ENCODE peak calls at places on chromosome 5, in ten cellular contexts. V is IMR-90, Y is breast epithelium, M is progenitor cell of endocrine pancreas, A is endothelial cell, J is lower leg skin, O is tibial nerve, R is upper lobe of right lung, L is lower lobe of right lung, U is Calu3. D is an unnamed sample.

GRCh38 chr5:136810198-136810823 is 445.0 kb upstream of the TRPC7 start:
- DNase-seq in V (peak), A (no peak), J (no peak), L (no peak), U (no peak), O (no peak), Y (no peak), R (no peak), M (no peak), D (no peak)

GRCh38 chr5:151772868-151773561 is 1.3 kb downstream of the G3BP1 start:
- DNase-seq in U (peak), O (no peak), Y (no peak), L (no peak), R (no peak), J (no peak), M (no peak), A (peak), V (peak), D (no peak)

GRCh38 chr5:6843335-6843734 is 130.1 kb downstream of the TENT4A start:
- DNase-seq in M (no peak), R (no peak), Y (no peak), U (no peak), A (no peak), L (no peak), V (no peak), O (no peak), J (peak), D (no peak)

GRCh38 chr5:117454716-117455212 is 880.1 kb upstream of the SEMA6A start:
- DNase-seq in O (peak), Y (peak), V (peak), A (peak), M (peak), J (peak), L (peak), U (peak), R (peak), D (no peak)

GRCh38 chr5:100797863-100798262 is 105.2 kb downstream of the ST8SIA4 start:
- DNase-seq in O (no peak), M (no peak), U (no peak), Y (no peak), V (peak), R (no peak), A (no peak), L (no peak), J (no peak), D (no peak)

GRCh38 chr5:154086641-154087040 is 47.9 kb downstream of the MFAP3 start:
- DNase-seq in U (no peak), R (no peak), J (no peak), L (no peak), O (no peak), M (no peak), V (no peak), Y (no peak), A (no peak), D (no peak)

GRCh38 chr5:126178521-126178920 is 244.7 kb upstream of the GRAMD2B start:
- DNase-seq in V (peak), L (no peak), O (no peak), M (no peak), J (no peak), U (no peak), Y (no peak), A (no peak), R (no peak), D (no peak)

GRCh38 chr5:15241216-15241821 is 258.7 kb upstream of the FBXL7 start:
- DNase-seq in Y (no peak), O (no peak), M (no peak), A (no peak), V (peak), J (no peak), R (no peak), U (no peak), L (no peak), D (no peak)

GRCh38 chr5:142900926-142901325 is 130.7 kb downstream of the ARHGAP26 start:
- DNase-seq in V (peak), Y (no peak), U (no peak), A (no peak), J (no peak), R (no peak), L (no peak), O (no peak), M (no peak), D (no peak)

GRCh38 chr5:174411513-174411819 is 312.9 kb upstream of the MSX2 start:
- DNase-seq in Y (no peak), U (no peak), M (no peak), J (no peak), A (no peak), R (no peak), O (no peak), V (no peak), L (no peak), D (no peak)

GRCh38 chr5:50320131-50320749 is 120.8 kb downstream of the EMB start:
- DNase-seq in V (no peak), A (no peak), M (no peak), U (no peak), O (no peak), Y (no peak), R (no peak), J (no peak), L (no peak), D (no peak)

GRCh38 chr5:143554918-143555477 is 151.5 kb upstream of the NR3C1 start:
- DNase-seq in J (no peak), M (no peak), O (no peak), V (peak), A (no peak), Y (no peak), U (no peak), L (no peak), R (no peak), D (no peak)

DNA sequence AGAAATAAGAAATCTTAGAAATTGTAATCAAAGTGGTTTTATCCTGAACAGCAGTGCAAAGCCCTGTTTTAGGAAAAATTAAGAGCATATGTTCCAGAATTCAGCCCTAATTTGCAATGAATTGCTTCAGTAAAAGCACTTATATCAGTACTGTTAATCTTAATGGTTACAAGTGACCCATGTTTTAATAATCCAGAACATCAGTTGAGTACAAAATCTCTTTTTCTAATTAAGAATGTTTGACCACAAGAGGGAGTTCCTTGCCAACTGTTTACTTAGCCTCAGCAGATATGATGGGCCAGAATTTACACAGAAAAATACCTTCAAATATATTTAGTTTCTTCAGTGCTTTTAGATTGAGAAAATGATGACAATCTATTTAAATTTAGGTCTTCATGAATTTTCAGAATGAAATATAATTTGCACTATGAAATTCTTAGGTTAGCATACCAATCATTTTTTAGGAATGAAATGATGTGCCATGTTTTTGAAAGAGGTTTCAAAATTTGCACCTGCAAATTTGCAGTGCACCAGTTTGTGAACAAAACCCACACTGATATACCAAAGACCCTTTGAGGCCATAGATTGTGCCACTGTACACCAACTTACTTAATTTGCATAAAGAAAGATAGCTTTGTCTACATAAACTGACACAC is 926.3 kb upstream of the ARRDC3 start:
- DNase-seq in U (no peak), M (no peak), J (no peak), A (no peak), O (no peak), Y (no peak), V (peak), L (no peak), R (no peak), D (no peak)
- TF ChIP-seq CTCF in U (peak), M (peak), J (no peak), A (peak), O (peak), Y (no peak), V (peak), L (peak), R (peak), D (peak)

DNA sequence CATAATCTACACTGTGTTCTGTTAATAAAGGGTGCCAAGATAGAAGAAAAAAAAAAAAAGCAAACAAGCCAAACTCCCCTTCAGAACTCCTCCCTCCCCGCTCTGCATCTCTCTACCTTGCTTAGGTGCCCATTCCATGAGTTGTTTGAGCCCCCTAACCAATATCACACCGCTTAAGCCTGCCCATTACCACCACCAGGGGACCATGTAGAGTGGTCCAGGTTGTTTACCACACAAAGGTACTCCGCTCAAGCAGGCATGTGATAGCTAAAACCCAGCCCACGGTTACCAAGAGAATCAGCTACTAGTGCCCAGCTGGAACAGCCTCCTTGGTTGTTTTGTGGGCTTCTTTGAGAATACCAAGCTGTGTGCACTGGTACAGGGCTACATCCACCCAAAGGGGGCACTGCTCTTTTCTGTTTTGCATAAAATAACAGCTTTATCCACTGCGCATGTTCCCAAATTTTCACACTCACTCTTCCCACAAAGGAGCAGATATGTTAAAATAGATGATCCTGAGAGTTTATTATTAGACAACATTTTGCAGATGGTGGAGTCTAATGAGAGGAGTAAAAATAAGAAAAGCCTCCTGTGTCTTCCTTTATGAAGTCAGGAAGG is 304.1 kb downstream of the DEPDC1B start:
- DNase-seq in Y (no peak), A (no peak), L (no peak), R (no peak), U (no peak), O (no peak), V (no peak), M (no peak), J (no peak), D (no peak)
- TF ChIP-seq CTCF in Y (no peak), A (peak), L (no peak), R (no peak), U (no peak), O (no peak), V (peak), M (no peak), J (no peak), D (no peak)

DNA sequence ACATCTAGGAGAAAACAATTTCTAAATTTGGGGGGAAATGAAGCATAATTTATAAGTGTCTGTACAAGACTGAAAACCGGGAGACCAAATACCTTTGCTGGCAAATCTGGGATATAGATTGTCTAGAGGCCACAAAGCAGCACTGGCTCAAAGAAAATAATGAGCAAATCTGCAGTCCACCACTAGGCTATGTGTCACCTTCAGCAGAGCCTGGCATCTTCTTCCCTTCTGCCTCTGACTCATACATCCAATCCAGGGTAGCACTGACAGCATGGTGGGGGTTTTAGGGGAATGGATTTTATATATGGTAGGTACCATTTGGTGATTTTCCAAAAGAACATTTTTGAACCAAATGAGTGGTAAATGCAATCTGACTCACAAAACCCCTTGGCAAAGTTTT is 12.8 kb downstream of the FAM81B start:
- DNase-seq in R (no peak), Y (no peak), J (no peak), U (no peak), V (no peak), M (no peak), O (no peak), A (no peak), L (no peak), D (no peak)
- TF ChIP-seq CTCF in R (no peak), Y (no peak), J (no peak), U (no peak), V (no peak), M (no peak), O (no peak), A (no peak), L (no peak), D (no peak)

GRCh38 chr5:150398432-150399157 is 14.1 kb downstream of the CD74 start:
- DNase-seq in A (peak), V (no peak), U (no peak), O (no peak), M (no peak), L (peak), R (no peak), J (no peak), Y (no peak), D (no peak)
- TF ChIP-seq CTCF in A (peak), V (peak), U (peak), O (peak), M (peak), L (no peak), R (peak), J (no peak), Y (no peak), D (peak)

GRCh38 chr5:24005384-24005783 is 498.0 kb downstream of the PRDM9 start:
- DNase-seq in U (no peak), Y (no peak), V (no peak), R (no peak), J (no peak), M (no peak), O (no peak), A (no peak), L (no peak), D (no peak)
- TF ChIP-seq CTCF in U (no peak), Y (no peak), V (no peak), R (no peak), J (no peak), M (peak), O (no peak), A (no peak), L (no peak), D (no peak)

GRCh38 chr5:28012538-28012937 is 974.2 kb upstream of the CDH9 start:
- DNase-seq in J (no peak), R (no peak), O (no peak), M (no peak), Y (no peak), U (no peak), A (no peak), L (no peak), V (no peak), D (no peak)

GRCh38 chr5:28009526-28010025 is 971.2 kb upstream of the CDH9 start:
- DNase-seq in L (no peak), M (no peak), Y (no peak), V (no peak), U (no peak), O (no peak), A (no peak), R (no peak), J (no peak), D (no peak)

GRCh38 chr5:28017178-28017577 is 978.8 kb upstream of the CDH9 start:
- DNase-seq in M (no peak), Y (no peak), U (no peak), A (no peak), O (no peak), J (no peak), L (no peak), V (no peak), R (no peak), D (no peak)

DNA sequence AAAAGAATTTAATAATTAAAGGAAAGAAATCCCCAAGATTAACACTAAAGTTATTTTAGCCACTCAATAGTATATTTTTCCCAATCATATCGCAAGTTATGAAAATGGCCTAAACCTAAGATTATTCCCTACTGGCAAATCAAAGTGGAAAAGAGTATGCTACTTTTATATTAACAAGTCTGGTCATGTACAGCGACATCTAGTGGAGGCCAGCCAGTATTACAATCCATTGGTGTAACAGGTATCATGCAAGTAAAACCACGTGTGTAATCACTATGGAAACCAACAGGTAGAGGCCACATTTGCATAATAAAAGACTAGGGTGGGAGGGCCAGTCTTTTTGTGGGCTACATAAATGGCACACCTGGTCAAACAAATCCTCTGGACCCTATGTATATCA is 976.4 kb upstream of the CDH9 start:
- DNase-seq in O (no peak), L (no peak), J (no peak), U (no peak), V (no peak), R (no peak), M (no peak), Y (no peak), A (no peak), D (no peak)
- TF ChIP-seq CTCF in O (no peak), L (no peak), J (no peak), U (no peak), V (peak), R (peak), M (peak), Y (no peak), A (peak), D (peak)